ENCODE peak calls at places on chromosome 14, in eight cellular contexts. R is H9, L is Panc1, U is adrenal gland, K is endodermal cell, D is upper lobe of left lung, T is ovary, Y is right lobe of liver. O is an unnamed sample.

GRCh38 chr14:104891664-104892500 is 26.8 kb downstream of the CEP170B start:
- DNase-seq in Y (peak), L (no peak), D (no peak), T (peak), U (peak), K (peak), R (peak), O (no peak)

GRCh38 chr14:64549016-64549415 is 745 bp upstream of the PPP1R36 start:
- DNase-seq in T (no peak), L (no peak), D (no peak), Y (no peak), R (no peak), K (no peak), U (no peak), O (no peak)

GRCh38 chr14:79011091-79011919 is 841.1 kb downstream of the NRXN3 start:
- DNase-seq in R (peak), D (no peak), T (no peak), L (peak), U (no peak), Y (no peak), K (no peak), O (no peak)

GRCh38 chr14:105187116-105187515 is 6.0 kb upstream of the NUDT14 start:
- DNase-seq in Y (no peak), K (no peak), R (no peak), T (no peak), L (no peak), U (no peak), D (peak), O (no peak)

GRCh38 chr14:99777956-99778355 is 15.3 kb upstream of the EML1 start:
- DNase-seq in Y (no peak), U (no peak), T (no peak), D (no peak), L (no peak), K (no peak), R (no peak), O (no peak)

GRCh38 chr14:99838555-99839193 is 45.5 kb downstream of the EML1 start:
- DNase-seq in U (no peak), R (peak), D (no peak), K (peak), T (no peak), L (peak), Y (no peak), O (no peak)

GRCh38 chr14:104109731-104110361 is 24.3 kb downstream of the ASPG start:
- DNase-seq in R (no peak), K (peak), U (no peak), Y (peak), T (peak), L (no peak), D (no peak), O (no peak)

GRCh38 chr14:104604461-104605449 is at the start of gene TMEM179:
- DNase-seq in L (no peak), U (no peak), Y (peak), T (peak), D (no peak), R (peak), K (peak), O (no peak)

GRCh38 chr14:94571950-94572349 is 9.3 kb upstream of the SERPINA5 start:
- DNase-seq in L (no peak), D (peak), T (peak), R (no peak), K (no peak), U (no peak), Y (no peak), O (no peak)

GRCh38 chr14:104545151-104545931 is 34.2 kb upstream of the C14orf180 start:
- DNase-seq in K (peak), T (peak), L (no peak), R (peak), D (no peak), U (no peak), Y (no peak), O (no peak)

GRCh38 chr14:36293824-36294223 is 26.6 kb downstream of the MBIP start:
- DNase-seq in U (no peak), Y (no peak), R (no peak), K (no peak), T (no peak), L (no peak), D (peak), O (no peak)

GRCh38 chr14:94624537-94625352 is 12.6 kb downstream of the SERPINA3 start:
- DNase-seq in U (no peak), D (no peak), Y (no peak), T (no peak), L (no peak), R (no peak), K (no peak), O (no peak)

GRCh38 chr14:88017503-88017902 is 12.6 kb downstream of the GPR65 start:
- DNase-seq in T (no peak), Y (no peak), D (no peak), R (no peak), L (no peak), U (no peak), K (no peak), O (no peak)

GRCh38 chr14:105382343-105383082 is 15.8 kb upstream of the TEX22 start:
- DNase-seq in U (no peak), L (no peak), K (no peak), T (no peak), R (no peak), D (no peak), Y (peak), O (no peak)

GRCh38 chr14:62076825-62077660 is 314.8 kb downstream of the SNAPC1 start:
- DNase-seq in D (no peak), R (no peak), Y (no peak), L (no peak), T (no peak), U (no peak), K (no peak), O (no peak)

GRCh38 chr14:73457050-73457934 is 1.1 kb downstream of the NUMB start:
- DNase-seq in D (peak), U (peak), R (peak), Y (peak), L (no peak), T (peak), K (peak), O (peak)

GRCh38 chr14:89013098-89013504 is 188.7 kb downstream of the TTC8 start:
- DNase-seq in K (peak), L (peak), Y (no peak), R (peak), U (no peak), T (no peak), D (no peak), O (no peak)

GRCh38 chr14:66610154-66610563 is 102.2 kb downstream of the GPHN start:
- DNase-seq in R (no peak), L (no peak), U (no peak), D (no peak), Y (no peak), K (peak), T (no peak), O (no peak)
- TF ChIP-seq CTCF in R (peak), L (peak), U (no peak), D (no peak), Y (peak), K (peak), T (no peak), O (no peak)

GRCh38 chr14:92609955-92610354 is 96.4 kb downstream of the RIN3 start:
- DNase-seq in K (no peak), T (no peak), R (no peak), D (no peak), U (no peak), Y (no peak), L (no peak), O (no peak)
- H3K27ac ChIP-seq in K (no peak), T (no peak), R (no peak), D (peak), U (no peak), Y (no peak), L (no peak), O (no peak)

GRCh38 chr14:68659021-68659931 is 133.6 kb downstream of the ZFP36L1 start:
- DNase-seq in L (no peak), D (no peak), Y (no peak), K (no peak), T (peak), U (no peak), R (peak), O (no peak)
- TF ChIP-seq CTCF in L (no peak), D (no peak), Y (no peak), K (no peak), T (no peak), U (no peak), R (no peak), O (no peak)

GRCh38 chr14:82354126-82354525 is 820.5 kb upstream of the SEL1L start:
- DNase-seq in Y (no peak), R (no peak), L (no peak), D (no peak), T (no peak), U (no peak), K (no peak), O (no peak)
- H3K27ac ChIP-seq in Y (no peak), R (no peak), L (no peak), D (no peak), T (no peak), U (no peak), K (no peak), O (no peak)

GRCh38 chr14:101215936-101216335 is 312.4 kb upstream of the RTL1 start:
- DNase-seq in T (no peak), L (no peak), R (no peak), K (no peak), D (peak), Y (peak), U (no peak), O (no peak)
- TF ChIP-seq CTCF in T (no peak), L (no peak), R (no peak), K (no peak), D (no peak), Y (no peak), U (no peak), O (no peak)

GRCh38 chr14:47744155-47744554 is 68.8 kb upstream of the MDGA2 start:
- DNase-seq in K (no peak), L (no peak), U (no peak), Y (no peak), D (no peak), R (no peak), T (no peak), O (no peak)
- H3K27ac ChIP-seq in K (no peak), L (no peak), U (no peak), Y (no peak), D (no peak), R (no peak), T (no peak), O (no peak)

GRCh38 chr14:69232388-69232787 is 27.6 kb upstream of the GALNT16 start:
- DNase-seq in D (no peak), Y (no peak), L (no peak), U (no peak), R (no peak), K (no peak), T (no peak), O (no peak)
- TF ChIP-seq CTCF in D (no peak), Y (no peak), L (no peak), U (no peak), R (no peak), K (no peak), T (no peak), O (no peak)

DNA sequence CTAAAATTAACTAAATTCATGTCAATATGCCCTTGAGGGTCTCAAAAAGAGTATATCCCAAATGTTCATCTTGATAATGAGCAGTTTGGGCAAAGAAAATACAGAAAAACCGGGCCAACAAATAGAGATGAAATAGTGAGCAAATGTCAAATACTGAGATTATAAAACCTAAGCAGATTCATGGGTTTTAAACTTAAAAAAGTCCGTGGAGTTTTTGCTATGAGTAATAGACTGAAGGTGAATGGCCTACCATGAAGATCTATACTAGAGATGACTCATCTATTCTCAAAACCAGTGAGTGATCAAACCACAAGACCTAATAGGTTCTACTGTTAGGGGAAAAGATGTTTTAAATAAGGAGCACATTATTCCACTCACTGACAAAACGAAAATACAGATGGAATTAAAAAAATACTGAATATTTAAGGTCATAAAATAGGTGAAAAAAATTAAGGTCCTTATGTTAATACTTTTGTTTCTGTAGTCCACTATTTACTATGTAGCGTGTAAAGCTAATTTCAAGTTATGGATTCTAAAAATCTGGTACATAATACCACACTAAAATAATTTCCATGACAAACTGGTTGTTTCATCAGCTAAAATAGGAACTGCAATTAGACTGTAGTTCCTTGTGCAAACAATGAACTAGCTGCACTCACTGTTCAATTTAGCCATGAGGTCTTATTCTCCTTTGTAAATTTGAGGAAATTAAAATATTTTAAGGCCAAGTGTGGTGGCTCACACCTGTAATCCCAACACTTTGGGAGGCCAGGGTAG is 5.0 kb downstream of the HNRNPC start:
- DNase-seq in Y (no peak), L (no peak), U (no peak), R (no peak), K (no peak), T (no peak), D (no peak), O (no peak)
- H3K27ac ChIP-seq in Y (no peak), L (peak), U (peak), R (no peak), K (no peak), T (no peak), D (no peak), O (no peak)

DNA sequence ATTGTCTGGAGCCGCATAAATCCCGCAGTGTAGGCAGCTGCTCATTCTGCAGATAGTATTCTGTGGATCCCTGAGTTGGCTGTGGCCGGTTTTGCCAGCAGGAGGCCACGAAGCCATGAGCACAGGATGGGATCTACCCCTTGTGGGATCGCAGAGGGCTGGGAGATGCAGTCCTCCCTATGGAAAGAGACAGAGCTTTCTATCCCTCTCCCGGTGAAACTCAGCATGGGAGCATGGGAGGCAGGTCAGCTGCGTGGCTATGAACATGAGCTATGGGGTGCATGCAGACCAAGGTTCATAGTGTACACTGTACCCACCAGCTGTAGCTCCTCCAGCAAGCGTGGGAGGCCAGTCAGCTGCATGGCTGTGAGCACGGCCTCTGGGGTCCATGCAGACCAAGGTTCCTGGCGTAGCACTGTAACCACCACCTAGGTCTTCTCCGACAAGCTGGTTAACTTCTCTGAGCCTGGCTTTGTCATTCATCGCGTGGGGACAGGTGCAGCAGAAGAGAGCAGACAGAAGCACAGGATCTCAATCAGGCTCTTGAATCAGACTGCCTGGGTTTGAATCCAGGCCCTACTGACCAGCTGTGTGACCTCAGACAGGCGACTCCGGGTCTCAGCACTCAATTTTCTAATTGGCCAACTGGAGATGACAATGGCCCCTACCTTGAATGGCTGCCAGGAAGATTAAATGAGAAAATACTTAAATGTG is 5.9 kb downstream of the BDKRB1 start:
- DNase-seq in U (no peak), D (no peak), K (no peak), R (no peak), Y (no peak), L (no peak), T (no peak), O (no peak)
- TF ChIP-seq CTCF in U (no peak), D (no peak), K (peak), R (peak), Y (no peak), L (no peak), T (no peak), O (no peak)